ENCODE peak calls at places on chromosomes 5 and 9, in four cellular contexts. One of them, this sample, is unnamed. For H3K36me3, the result is how much of the 10 kb centered on the place peaks cover.

GRCh38 chr9:136671646-136672430 is 9.1 kb downstream of the EGFL7 start:
- DNase-seq in body of pancreas: peak
- DNase-seq in spleen: no peak
- DNase-seq in IMR-90: no peak
- DNase-seq in this sample: peak

GRCh38 chr5:14628346-14628745 is 36.2 kb upstream of the OTULIN start:
- DNase-seq in body of pancreas: peak
- DNase-seq in spleen: no peak
- DNase-seq in IMR-90: peak
- DNase-seq in this sample: peak

GRCh38 chr9:3397726-3398125 is 128.1 kb downstream of the RFX3 start:
- DNase-seq in spleen: no peak
- DNase-seq in IMR-90: no peak
- DNase-seq in body of pancreas: no peak
- DNase-seq in this sample: no peak

GRCh38 chr9:111294691-111295451 is 35.2 kb downstream of the OR2K2 start:
- DNase-seq in spleen: no peak
- DNase-seq in IMR-90: no peak
- DNase-seq in body of pancreas: no peak
- DNase-seq in this sample: no peak

GRCh38 chr5:59873113-59873512 is 20.4 kb downstream of the PDE4D start:
- DNase-seq in spleen: no peak
- DNase-seq in IMR-90: peak
- DNase-seq in body of pancreas: no peak
- DNase-seq in this sample: no peak

GRCh38 chr5:56080375-56081052 is 85.8 kb upstream of the IL6ST start:
- DNase-seq in spleen: no peak
- DNase-seq in body of pancreas: no peak
- DNase-seq in IMR-90: no peak
- DNase-seq in this sample: no peak

GRCh38 chr5:38453921-38454320 is 102.5 kb downstream of the LIFR start:
- DNase-seq in IMR-90: no peak
- DNase-seq in spleen: no peak
- DNase-seq in body of pancreas: no peak
- DNase-seq in this sample: no peak

GRCh38 chr9:91676042-91676441 is 252.4 kb upstream of the NFIL3 start:
- DNase-seq in spleen: no peak
- DNase-seq in IMR-90: no peak
- DNase-seq in body of pancreas: no peak
- DNase-seq in this sample: peak

GRCh38 chr5:56183507-56183906 is 49.6 kb downstream of the ANKRD55 start:
- DNase-seq in body of pancreas: no peak
- DNase-seq in spleen: no peak
- DNase-seq in IMR-90: peak
- DNase-seq in this sample: peak

GRCh38 chr9:98654247-98654646 is 54.5 kb downstream of the GABBR2 start:
- DNase-seq in spleen: no peak
- DNase-seq in body of pancreas: no peak
- DNase-seq in IMR-90: peak
- DNase-seq in this sample: no peak

GRCh38 chr5:173010021-173010420 is 26.4 kb downstream of the ATP6V0E1 start:
- DNase-seq in IMR-90: peak
- DNase-seq in body of pancreas: no peak
- DNase-seq in spleen: no peak
- DNase-seq in this sample: no peak

GRCh38 chr5:126195410-126196100 is 227.7 kb upstream of the GRAMD2B start:
- DNase-seq in body of pancreas: no peak
- DNase-seq in IMR-90: no peak
- DNase-seq in spleen: no peak
- DNase-seq in this sample: no peak

GRCh38 chr5:73797142-73797530 is 171.1 kb downstream of the ARHGEF28 start:
- DNase-seq in spleen: no peak
- DNase-seq in body of pancreas: no peak
- DNase-seq in IMR-90: peak
- DNase-seq in this sample: no peak

GRCh38 chr9:100595391-100596199 is 17.7 kb downstream of the CAVIN4 start:
- DNase-seq in spleen: no peak
- DNase-seq in IMR-90: peak
- DNase-seq in body of pancreas: no peak
- DNase-seq in this sample: peak

GRCh38 chr9:100601216-100601615 is 23.3 kb downstream of the CAVIN4 start:
- DNase-seq in IMR-90: peak
- DNase-seq in body of pancreas: peak
- DNase-seq in spleen: no peak
- DNase-seq in this sample: peak

GRCh38 chr9:100600511-100601079 is 22.7 kb downstream of the CAVIN4 start:
- DNase-seq in IMR-90: no peak
- DNase-seq in body of pancreas: no peak
- DNase-seq in spleen: no peak
- DNase-seq in this sample: no peak

GRCh38 chr9:100597236-100597635 is 19.4 kb downstream of the CAVIN4 start:
- DNase-seq in IMR-90: no peak
- DNase-seq in body of pancreas: peak
- DNase-seq in spleen: no peak
- DNase-seq in this sample: no peak

DNA sequence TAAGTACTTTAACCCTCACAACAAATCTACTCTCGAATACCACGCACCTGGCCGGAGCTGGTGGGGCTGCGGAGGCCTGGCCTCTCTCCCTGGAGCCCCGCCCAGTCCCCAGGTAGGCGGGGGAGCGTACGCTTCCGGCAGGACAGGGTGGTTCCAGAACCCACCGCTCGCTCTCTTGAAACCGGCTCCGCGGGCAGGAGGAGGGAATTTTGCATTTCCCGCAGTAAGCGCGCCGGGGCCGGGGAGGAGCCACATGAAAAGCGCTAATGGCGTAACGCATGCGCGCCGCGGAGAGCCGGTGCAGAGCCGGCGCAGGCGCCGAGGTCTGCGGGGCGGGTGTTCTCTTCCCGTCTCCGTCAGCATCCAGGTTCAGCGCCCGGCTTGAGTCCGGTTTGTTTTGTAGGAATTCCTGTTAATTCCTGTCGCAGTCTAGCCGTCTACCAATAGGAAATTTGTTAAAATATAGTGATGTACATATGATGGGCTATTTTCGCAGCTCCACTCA is 20.8 kb downstream of the CAVIN4 start:
- DNase-seq in spleen: peak
- DNase-seq in IMR-90: peak
- DNase-seq in body of pancreas: peak
- DNase-seq in this sample: peak
- TF ChIP-seq POLR2A in spleen: no peak
- TF ChIP-seq POLR2A in IMR-90: no peak
- TF ChIP-seq POLR2A in body of pancreas: no peak
- TF ChIP-seq POLR2A in this sample: no peak

GRCh38 chr9:4857163-4857562 is 64.4 kb downstream of the RCL1 start:
- DNase-seq in IMR-90: no peak
- DNase-seq in body of pancreas: no peak
- DNase-seq in spleen: no peak
- DNase-seq in this sample: no peak
- H3K36me3 ChIP-seq in IMR-90: under half
- H3K36me3 ChIP-seq in body of pancreas: under half
- H3K36me3 ChIP-seq in spleen: under half
- H3K36me3 ChIP-seq in this sample: under half

GRCh38 chr9:15510789-15511575 is at the start of gene PSIP1:
- DNase-seq in spleen: peak
- DNase-seq in body of pancreas: peak
- DNase-seq in IMR-90: peak
- DNase-seq in this sample: peak
- TF ChIP-seq CTCF in spleen: peak
- TF ChIP-seq CTCF in body of pancreas: peak
- TF ChIP-seq CTCF in IMR-90: no peak
- TF ChIP-seq CTCF in this sample: no peak

DNA sequence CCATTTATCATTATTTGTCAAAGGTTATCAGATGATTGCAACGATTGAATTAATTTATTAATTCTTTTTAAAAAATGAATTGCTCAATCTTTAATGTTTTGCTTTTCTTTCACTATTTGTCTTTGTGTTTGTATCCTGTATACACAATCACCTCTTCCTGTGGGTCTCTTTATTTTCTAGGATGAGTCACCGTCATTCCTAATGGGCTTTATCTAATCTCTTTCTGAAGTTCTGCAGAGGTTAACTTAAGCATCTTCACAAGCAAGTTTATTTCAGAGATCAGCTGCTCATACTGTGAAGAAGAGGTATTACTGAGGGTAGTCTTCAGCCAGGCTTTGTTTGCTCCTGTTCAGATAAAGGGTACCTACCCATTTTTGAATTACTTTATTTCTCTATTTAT is 323.9 kb downstream of the NNT start:
- DNase-seq in spleen: no peak
- DNase-seq in body of pancreas: no peak
- DNase-seq in IMR-90: no peak
- DNase-seq in this sample: no peak
- TF ChIP-seq POLR2A in spleen: no peak
- TF ChIP-seq POLR2A in body of pancreas: no peak
- TF ChIP-seq POLR2A in IMR-90: no peak
- TF ChIP-seq POLR2A in this sample: no peak

GRCh38 chr9:137804908-137805356 is 72.7 kb upstream of the CACNA1B start:
- DNase-seq in spleen: no peak
- DNase-seq in IMR-90: peak
- DNase-seq in body of pancreas: no peak
- DNase-seq in this sample: no peak
- H3K36me3 ChIP-seq in spleen: under half
- H3K36me3 ChIP-seq in IMR-90: half or more
- H3K36me3 ChIP-seq in body of pancreas: under half
- H3K36me3 ChIP-seq in this sample: under half

DNA sequence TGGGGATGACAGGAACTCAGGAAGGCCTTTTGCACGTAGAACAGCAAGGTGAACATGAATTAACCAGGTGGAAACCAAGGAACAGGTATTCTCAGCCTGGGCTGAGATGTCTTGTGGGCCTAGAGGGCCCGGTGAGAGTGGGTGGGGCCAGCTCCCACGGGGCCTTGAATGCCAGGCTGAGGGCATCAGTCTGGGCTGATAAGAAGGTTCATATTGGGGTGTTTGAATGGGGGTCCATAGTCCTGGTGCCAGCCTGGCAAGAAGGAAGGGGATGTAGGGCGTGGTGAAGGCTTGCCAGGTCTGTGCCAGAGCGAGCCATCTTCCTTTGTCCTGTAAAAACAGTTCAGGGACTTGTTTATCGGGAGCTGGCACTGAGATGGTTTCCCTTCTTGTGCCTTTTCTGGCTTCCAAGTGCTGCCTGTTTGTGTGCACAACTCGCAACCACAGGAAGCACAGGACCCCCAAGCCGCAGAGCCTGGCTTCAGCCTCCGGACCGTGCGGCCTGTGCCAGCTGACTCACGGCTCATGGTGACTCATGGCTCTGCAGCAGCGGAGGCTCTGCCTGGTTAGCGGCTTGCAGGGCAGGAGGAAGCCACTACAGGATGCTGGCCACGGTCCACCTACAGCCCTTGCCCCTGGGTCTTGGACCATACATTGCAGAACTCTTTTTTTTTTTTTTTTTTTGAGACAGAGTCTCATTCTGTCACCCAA is 2.4 kb downstream of the CARD19 start:
- DNase-seq in body of pancreas: peak
- DNase-seq in IMR-90: peak
- DNase-seq in spleen: peak
- DNase-seq in this sample: peak
- TF ChIP-seq CTCF in body of pancreas: no peak
- TF ChIP-seq CTCF in IMR-90: no peak
- TF ChIP-seq CTCF in spleen: peak
- TF ChIP-seq CTCF in this sample: no peak

GRCh38 chr9:21684831-21685362 is 117.5 kb upstream of the MTAP start:
- DNase-seq in spleen: no peak
- DNase-seq in IMR-90: peak
- DNase-seq in body of pancreas: peak
- DNase-seq in this sample: peak
- TF ChIP-seq POLR2A in spleen: no peak
- TF ChIP-seq POLR2A in IMR-90: no peak
- TF ChIP-seq POLR2A in body of pancreas: no peak
- TF ChIP-seq POLR2A in this sample: no peak

GRCh38 chr5:131218392-131218791 is 45.5 kb upstream of the CDC42SE2 start:
- DNase-seq in spleen: no peak
- DNase-seq in IMR-90: peak
- DNase-seq in body of pancreas: no peak
- DNase-seq in this sample: no peak
- H3K36me3 ChIP-seq in spleen: under half
- H3K36me3 ChIP-seq in IMR-90: under half
- H3K36me3 ChIP-seq in body of pancreas: under half
- H3K36me3 ChIP-seq in this sample: under half

This sample was measured in thyroid gland.